ENCODE peak calls at places on chromosomes 1 and 21, in five cellular contexts. One of them, this sample, is unnamed.

GRCh38 chr1:29500651-29501050 is 264.3 kb downstream of the PTPRU start:
- DNase-seq in HT-29: no peak
- DNase-seq in HT1080: no peak
- DNase-seq in iPS DF 19.7: no peak
- DNase-seq in Right ventricle myocardium inferior: no peak
- DNase-seq in this sample: no peak

GRCh38 chr1:92315766-92316413 is 17.0 kb downstream of the RPAP2 start:
- DNase-seq in HT-29: no peak
- DNase-seq in HT1080: no peak
- DNase-seq in iPS DF 19.7: no peak
- DNase-seq in Right ventricle myocardium inferior: no peak
- DNase-seq in this sample: no peak

GRCh38 chr21:16418211-16418610 is 688.4 kb downstream of the USP25 start:
- DNase-seq in HT-29: no peak
- DNase-seq in HT1080: no peak
- DNase-seq in iPS DF 19.7: no peak
- DNase-seq in Right ventricle myocardium inferior: no peak
- DNase-seq in this sample: peak

GRCh38 chr1:200979574-200980451 is 43.7 kb downstream of the KIF21B start:
- DNase-seq in HT-29: peak
- DNase-seq in HT1080: peak
- DNase-seq in iPS DF 19.7: peak
- DNase-seq in Right ventricle myocardium inferior: no peak
- DNase-seq in this sample: no peak

GRCh38 chr1:248823517-248824001 is 2.2 kb downstream of the SH3BP5L start:
- DNase-seq in HT-29: no peak
- DNase-seq in HT1080: peak
- DNase-seq in iPS DF 19.7: no peak
- DNase-seq in Right ventricle myocardium inferior: no peak
- DNase-seq in this sample: peak

GRCh38 chr1:117815926-117816325 is 113.5 kb downstream of the GDAP2 start:
- DNase-seq in HT-29: no peak
- DNase-seq in HT1080: peak
- DNase-seq in iPS DF 19.7: no peak
- DNase-seq in Right ventricle myocardium inferior: no peak
- DNase-seq in this sample: no peak

GRCh38 chr1:94079056-94079990 is 41.6 kb downstream of the ABCA4 start:
- DNase-seq in HT-29: no peak
- DNase-seq in HT1080: no peak
- DNase-seq in iPS DF 19.7: no peak
- DNase-seq in Right ventricle myocardium inferior: no peak
- DNase-seq in this sample: no peak

GRCh38 chr1:93999806-94000205 is 90.6 kb upstream of the GCLM start:
- DNase-seq in HT-29: no peak
- DNase-seq in HT1080: no peak
- DNase-seq in iPS DF 19.7: no peak
- DNase-seq in Right ventricle myocardium inferior: no peak
- DNase-seq in this sample: no peak

GRCh38 chr1:59071289-59071688 is 225.6 kb upstream of the FGGY start:
- DNase-seq in HT-29: peak
- DNase-seq in HT1080: no peak
- DNase-seq in iPS DF 19.7: no peak
- DNase-seq in Right ventricle myocardium inferior: no peak
- DNase-seq in this sample: no peak

GRCh38 chr21:42228709-42229220 is 9.8 kb downstream of the ABCG1 start:
- DNase-seq in HT-29: no peak
- DNase-seq in HT1080: no peak
- DNase-seq in iPS DF 19.7: no peak
- DNase-seq in Right ventricle myocardium inferior: no peak
- DNase-seq in this sample: no peak

GRCh38 chr1:221268295-221268694 is 389.1 kb downstream of the HLX start:
- DNase-seq in HT-29: no peak
- DNase-seq in HT1080: peak
- DNase-seq in iPS DF 19.7: no peak
- DNase-seq in Right ventricle myocardium inferior: no peak
- DNase-seq in this sample: peak